ENCODE peak calls at places on chromosomes 3 and 15, in four cellular contexts. M, F, X and O are unnamed samples.

GRCh38 chr3:140103166-140103565 is 168.2 kb downstream of the CLSTN2 start:
- DNase-seq in M (no peak), F (no peak), X (no peak), O (no peak)

GRCh38 chr15:80780416-80781221 is 1.4 kb downstream of the CEMIP start:
- DNase-seq in F (no peak), M (no peak), X (peak), O (no peak)

GRCh38 chr15:79680721-79681120 is 216.1 kb downstream of the MTHFS start:
- DNase-seq in M (peak), F (no peak), X (no peak), O (no peak)

GRCh38 chr3:36486009-36486408 is 105.7 kb downstream of the STAC start:
- DNase-seq in F (no peak), X (no peak), M (no peak), O (no peak)

GRCh38 chr3:152331018-152331541 is 62.4 kb downstream of the MBNL1 start:
- DNase-seq in M (peak), X (no peak), F (no peak), O (no peak)

GRCh38 chr3:35932995-35933394 is 293.7 kb downstream of the ARPP21 start:
- DNase-seq in X (no peak), F (no peak), M (peak), O (no peak)

GRCh38 chr15:65100427-65100826 is 14.6 kb downstream of the UBAP1L start:
- DNase-seq in F (no peak), M (no peak), X (no peak), O (no peak)

GRCh38 chr15:58228708-58229107 is 90.5 kb downstream of the AQP9 start:
- DNase-seq in F (no peak), X (no peak), M (peak), O (no peak)

GRCh38 chr15:51356983-51357382 is 15.5 kb downstream of the GLDN start:
- DNase-seq in F (no peak), M (no peak), X (no peak), O (no peak)

GRCh38 chr15:84818221-84819131 is 1.3 kb downstream of the ALPK3 start:
- DNase-seq in M (no peak), F (no peak), X (no peak), O (no peak)

GRCh38 chr15:84817461-84818081 is 415 bp downstream of the ALPK3 start:
- DNase-seq in F (no peak), M (no peak), X (no peak), O (no peak)

GRCh38 chr15:84819791-84820190 is 2.6 kb downstream of the ALPK3 start:
- DNase-seq in X (no peak), M (no peak), F (no peak), O (no peak)

GRCh38 chr15:84821501-84822021 is 4.4 kb downstream of the ALPK3 start:
- DNase-seq in M (no peak), X (peak), F (no peak), O (no peak)

GRCh38 chr15:84819291-84819768 is 2.2 kb downstream of the ALPK3 start:
- DNase-seq in M (no peak), X (peak), F (no peak), O (no peak)
- TF ChIP-seq CTCF in M (no peak), X (no peak), F (no peak), O (no peak)

GRCh38 chr15:60215225-60215963 is 182.4 kb downstream of the ANXA2 start:
- DNase-seq in M (no peak), X (no peak), F (no peak), O (no peak)

GRCh38 chr15:60214201-60214600 is 183.6 kb downstream of the ANXA2 start:
- DNase-seq in F (no peak), M (no peak), X (no peak), O (no peak)

GRCh38 chr15:60208708-60209107 is 189.1 kb downstream of the ANXA2 start:
- DNase-seq in M (no peak), F (no peak), X (no peak), O (no peak)

GRCh38 chr15:60213377-60214010 is 184.3 kb downstream of the ANXA2 start:
- DNase-seq in F (no peak), X (no peak), M (no peak), O (no peak)

DNA sequence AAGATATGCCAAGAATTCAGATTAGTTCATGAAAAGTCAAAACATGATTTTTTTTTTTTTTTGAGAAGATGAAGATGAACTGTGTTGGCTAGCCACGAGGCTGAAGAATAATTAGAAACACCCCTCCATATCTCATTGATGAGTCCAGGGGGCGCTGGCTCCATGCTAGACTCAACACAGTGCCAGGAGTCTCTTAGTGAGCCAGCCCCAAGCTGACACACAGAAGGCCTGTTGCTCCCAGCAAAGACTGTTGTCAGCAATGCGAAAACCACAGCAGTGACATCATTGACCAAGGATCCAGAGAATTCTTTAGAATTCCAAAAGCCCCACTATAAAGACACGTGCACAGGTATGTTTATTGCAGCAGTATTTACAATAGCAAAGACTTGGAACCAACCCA is 185.2 kb downstream of the ANXA2 start:
- DNase-seq in M (no peak), F (no peak), X (no peak), O (no peak)
- TF ChIP-seq CTCF in M (no peak), F (no peak), X (no peak), O (peak)

GRCh38 chr3:155323063-155323666 is 29.7 kb upstream of the STRIT1 start:
- DNase-seq in M (peak), F (no peak), X (no peak), O (peak)
- TF ChIP-seq CTCF in M (peak), F (peak), X (no peak), O (peak)

DNA sequence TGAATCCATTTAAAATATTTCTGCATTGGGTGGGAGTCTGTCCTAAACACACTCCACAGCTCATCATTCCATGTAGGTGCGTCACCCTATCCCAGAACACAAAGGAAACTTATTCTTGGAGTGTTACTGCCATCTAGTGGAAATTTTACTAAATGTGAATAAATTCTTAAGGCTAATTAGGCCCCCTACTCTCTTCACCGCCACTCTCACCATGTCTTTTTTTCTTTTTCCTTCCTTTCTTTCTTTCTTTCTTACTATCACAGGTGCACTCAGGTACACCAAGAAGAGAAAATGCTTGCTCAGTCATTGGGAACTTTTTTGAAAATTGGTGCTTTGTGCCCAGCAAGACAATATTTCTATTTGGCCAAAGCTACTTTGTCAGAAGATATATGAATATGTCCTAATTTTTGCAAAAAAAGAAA is 26.4 kb upstream of the ATP8B4 start:
- DNase-seq in X (peak), F (no peak), M (no peak), O (no peak)
- TF ChIP-seq CTCF in X (peak), F (peak), M (peak), O (peak)